ENCODE peak calls at places on chromosomes 3 and 15, in ten cellular contexts. D, C, Z, U, N, V, H, J, P and R are unnamed samples.

GRCh38 chr3:43621406-43621973 is 321 bp downstream of the ANO10 start:
- DNase-seq in J (no peak), V (peak; percentile 68), U (no peak), D (peak; percentile 11), N (no peak), Z (no peak), P (no peak), H (peak; percentile 36), C (no peak), R (no peak)

GRCh38 chr15:73317651-73318462 is 50.9 kb downstream of the HCN4 start:
- DNase-seq in V (peak; percentile 25), H (no peak), P (no peak), Z (no peak), J (no peak), C (peak; percentile 66), U (peak; percentile 79), N (peak; percentile 12), D (no peak), R (no peak)

GRCh38 chr3:48178072-48178471 is 10.1 kb downstream of the CDC25A start:
- DNase-seq in Z (no peak), P (no peak), V (no peak), C (no peak), D (no peak), J (no peak), N (no peak), H (no peak), U (no peak), R (no peak)

GRCh38 chr3:107240183-107241091 is 136.8 kb upstream of the CCDC54 start:
- DNase-seq in V (peak; percentile 83), H (peak; percentile 86), U (peak; percentile 71), J (peak; percentile 88), P (peak; percentile 38), D (peak; percentile 57), N (peak; percentile 83), Z (peak; percentile 81), C (peak; percentile 57), R (peak; percentile 83)

GRCh38 chr15:40150163-40150925 is 10.5 kb upstream of the BUB1B start:
- DNase-seq in U (peak; percentile 56), J (no peak), V (no peak), H (no peak), P (no peak), C (peak; percentile 86), N (peak; percentile 32), D (no peak), Z (peak; percentile 25), R (no peak)

GRCh38 chr3:51670053-51670666 is 892 bp upstream of the TEX264 start:
- DNase-seq in J (no peak), V (peak; percentile 62), H (no peak), N (no peak), U (no peak), C (no peak), Z (no peak), D (peak; percentile 46), P (peak; percentile 50), R (no peak)

GRCh38 chr3:46059432-46059831 is 32.1 kb upstream of the XCR1 start:
- DNase-seq in J (no peak), P (no peak), U (no peak), C (no peak), H (no peak), D (no peak), N (no peak), Z (peak; percentile 29), V (no peak), R (no peak)

GRCh38 chr3:10384541-10385360 is 63.8 kb upstream of the SEC13 start:
- DNase-seq in C (no peak), P (no peak), D (no peak), J (no peak), Z (no peak), V (no peak), H (no peak), U (no peak), N (no peak), R (no peak)

GRCh38 chr15:38549222-38549621 is 15.4 kb downstream of the RASGRP1 start:
- DNase-seq in D (no peak), N (no peak), C (peak; percentile 35), V (no peak), U (no peak), P (no peak), Z (no peak), J (no peak), H (no peak), R (no peak)

GRCh38 chr3:147411235-147411607 is 2.1 kb downstream of the ZIC1 start:
- DNase-seq in P (no peak), V (no peak), C (peak; percentile 11), H (no peak), D (no peak), J (no peak), Z (peak; percentile 30), N (no peak), U (no peak), R (peak; percentile 55)

GRCh38 chr3:10977864-10978510 is 14.6 kb upstream of the SLC6A1 start:
- DNase-seq in D (no peak), P (no peak), V (no peak), Z (no peak), C (no peak), J (no peak), H (no peak), U (no peak), N (peak; percentile 83), R (no peak)

GRCh38 chr15:37616215-37616614 is 318.2 kb upstream of the TMCO5A start:
- DNase-seq in V (no peak), Z (no peak), H (no peak), C (no peak), U (no peak), P (no peak), N (no peak), J (no peak), D (no peak), R (no peak)

GRCh38 chr3:10251006-10251405 is 2.7 kb downstream of the TATDN2 start:
- DNase-seq in U (no peak), C (no peak), D (no peak), N (no peak), H (no peak), P (no peak), Z (no peak), J (no peak), V (no peak), R (no peak)

GRCh38 chr15:65326844-65327243 is 22.4 kb downstream of the RNU5B-1 start:
- DNase-seq in D (no peak), J (no peak), Z (no peak), U (no peak), C (no peak), N (no peak), V (no peak), H (no peak), P (no peak), R (no peak)

GRCh38 chr15:61946778-61947177 is 113.5 kb downstream of the VPS13C start:
- DNase-seq in J (no peak), D (no peak), U (no peak), N (peak; percentile 37), P (no peak), C (peak; percentile 0), H (no peak), V (no peak), Z (no peak), R (no peak)

GRCh38 chr3:112001516-112001915 is 2.8 kb downstream of the TAGLN3 start:
- DNase-seq in D (no peak), U (no peak), V (no peak), J (no peak), Z (no peak), H (no peak), P (no peak), N (no peak), C (no peak), R (no peak)

GRCh38 chr3:142998439-142998838 is 2.9 kb upstream of the U2SURP start:
- DNase-seq in H (no peak), D (no peak), V (no peak), P (no peak), Z (no peak), J (no peak), C (no peak), U (no peak), N (no peak), R (no peak)

GRCh38 chr3:117480981-117481380 is 771.4 kb downstream of the TUSC7 start:
- DNase-seq in J (no peak), V (no peak), H (no peak), P (no peak), Z (no peak), C (no peak), U (no peak), D (no peak), N (no peak), R (no peak)

GRCh38 chr15:27059610-27060202 is 88.7 kb downstream of the GABRG3 start:
- DNase-seq in U (peak; percentile 54), C (peak; percentile 13), V (no peak), N (peak; percentile 35), Z (peak; percentile 70), D (no peak), H (no peak), J (peak; percentile 57), P (no peak), R (peak; percentile 62)

GRCh38 chr15:38564557-38565286 is at the start of gene RASGRP1:
- DNase-seq in Z (peak; percentile 74), D (peak; percentile 80), J (peak; percentile 91), P (peak; percentile 77), U (peak; percentile 69), H (peak; percentile 66), V (peak; percentile 71), N (peak; percentile 50), C (no peak), R (peak; percentile 85)

GRCh38 chr15:70202756-70203155 is 105.0 kb upstream of the TLE3 start:
- DNase-seq in C (no peak), J (no peak), Z (no peak), D (no peak), V (no peak), N (no peak), H (no peak), U (no peak), P (no peak), R (no peak)

GRCh38 chr3:17798000-17798399 is 55.6 kb upstream of the TBC1D5 start:
- DNase-seq in D (no peak), J (no peak), C (no peak), H (no peak), V (no peak), N (no peak), U (no peak), Z (no peak), P (no peak), R (no peak)

GRCh38 chr3:42214565-42215283 is 51.3 kb downstream of the CCK start:
- DNase-seq in N (peak; percentile 29), D (no peak), H (no peak), Z (no peak), C (peak; percentile 28), P (no peak), V (no peak), J (no peak), U (no peak), R (no peak)

GRCh38 chr3:71998995-71999673 is 214.2 kb upstream of the PROK2 start:
- DNase-seq in P (no peak), V (no peak), N (peak; percentile 73), J (no peak), Z (no peak), H (no peak), C (peak; percentile 71), D (no peak), U (no peak), R (no peak)

GRCh38 chr15:63487076-63487757 is 17.2 kb upstream of the USP3 start:
- DNase-seq in C (peak; percentile 39), P (peak; percentile 71), H (peak; percentile 91), J (peak; percentile 94), V (peak; percentile 94), Z (peak; percentile 92), N (peak; percentile 86), D (peak; percentile 79), U (no peak), R (peak; percentile 90)

GRCh38 chr15:77013786-77014136 is 18.8 kb downstream of the PSTPIP1 start:
- DNase-seq in J (peak; percentile 89), N (no peak), V (no peak), Z (peak; percentile 42), H (no peak), D (peak; percentile 81), P (peak; percentile 85), U (no peak), C (no peak), R (no peak)

GRCh38 chr3:128076783-128077624 is 24.8 kb downstream of the SEC61A1 start:
- DNase-seq in J (peak; percentile 72), C (no peak), V (peak; percentile 70), D (no peak), P (no peak), H (peak; percentile 43), U (peak; percentile 69), Z (peak; percentile 62), N (peak; percentile 28), R (peak; percentile 58)

GRCh38 chr3:136751259-136752045 is 726 bp downstream of the STAG1 start:
- DNase-seq in V (peak; percentile 81), D (peak; percentile 57), U (peak; percentile 95), C (peak; percentile 63), P (peak; percentile 59), N (peak; percentile 82), Z (peak; percentile 86), J (peak; percentile 83), H (peak; percentile 79), R (peak; percentile 89)